ENCODE peak calls at places on chromosome 14, in four cellular contexts. Q, D, Y and U are unnamed samples.

GRCh38 chr14:24080888-24081738 is 9.8 kb downstream of the CPNE6 start:
- DNase-seq in D (peak), Q (no peak), Y (peak), U (peak)

GRCh38 chr14:93207468-93208308 is 632 bp downstream of the UBR7 start:
- DNase-seq in Y (no peak), Q (no peak), D (no peak), U (peak)

GRCh38 chr14:20428802-20429201 is 7.2 kb downstream of the KLHL33 start:
- DNase-seq in D (no peak), Y (no peak), Q (no peak), U (no peak)

GRCh38 chr14:91358654-91359210 is 58.9 kb downstream of the CCDC88C start:
- DNase-seq in D (peak), Q (no peak), Y (no peak), U (no peak)

GRCh38 chr14:80762829-80763228 is 178.7 kb downstream of the CEP128 start:
- DNase-seq in D (no peak), Y (no peak), Q (no peak), U (no peak)

GRCh38 chr14:92880851-92881250 is 42.1 kb upstream of the CHGA start:
- DNase-seq in Y (no peak), D (peak), Q (no peak), U (peak)

GRCh38 chr14:27243360-27243759 is 645.5 kb upstream of the NOVA1 start:
- DNase-seq in D (no peak), Q (no peak), Y (no peak), U (peak)

GRCh38 chr14:61452452-61452851 is 131.1 kb downstream of the PRKCH start:
- DNase-seq in D (no peak), Y (no peak), Q (peak), U (no peak)

GRCh38 chr14:31261859-31262739 is 54.5 kb upstream of the HECTD1 start:
- DNase-seq in Q (no peak), D (peak), Y (no peak), U (no peak)

GRCh38 chr14:101470266-101470665 is 91.0 kb upstream of the DIO3 start:
- DNase-seq in Q (no peak), D (no peak), Y (peak), U (no peak)

GRCh38 chr14:72633551-72633950 is 260.4 kb downstream of the DPF3 start:
- DNase-seq in D (no peak), Q (peak), Y (no peak), U (no peak)

GRCh38 chr14:96246535-96246839 is 9.5 kb upstream of the BDKRB1 start:
- DNase-seq in Q (no peak), Y (no peak), D (no peak), U (peak)

GRCh38 chr14:64878775-64879634 is 702 bp downstream of the SPTB start:
- DNase-seq in Y (peak), D (no peak), Q (peak), U (no peak)
- TF ChIP-seq CTCF in Y (no peak), D (no peak), Q (no peak), U (no peak)

DNA sequence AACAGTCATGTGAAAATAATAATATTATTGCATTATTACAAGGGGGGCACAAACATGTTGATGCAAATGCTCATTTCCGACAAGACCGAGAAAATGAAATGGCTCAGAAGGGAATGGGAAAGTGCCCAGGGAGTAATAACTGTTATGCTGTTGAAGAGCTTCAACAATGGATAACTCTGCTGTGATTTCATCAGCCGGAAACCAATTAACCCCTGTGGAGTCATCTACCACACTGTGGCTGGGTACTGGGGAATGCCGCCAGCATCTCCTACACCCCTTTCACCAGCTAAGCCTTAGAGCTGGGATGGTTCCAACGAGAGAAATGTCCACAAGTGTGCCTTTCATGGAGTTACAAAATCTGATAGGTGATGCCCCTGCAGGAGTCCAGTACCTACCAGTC is 509.4 kb upstream of the CCDC196 start:
- DNase-seq in Y (no peak), D (no peak), Q (no peak), U (no peak)
- H3K27ac ChIP-seq in Y (no peak), D (no peak), Q (no peak), U (no peak)

GRCh38 chr14:99476864-99477263 is 3.8 kb downstream of the SETD3 start:
- DNase-seq in Q (no peak), Y (no peak), D (no peak), U (no peak)

GRCh38 chr14:99472937-99473336 is 7.7 kb downstream of the SETD3 start:
- DNase-seq in D (no peak), Y (no peak), Q (no peak), U (no peak)

GRCh38 chr14:99478133-99478532 is 2.5 kb downstream of the SETD3 start:
- DNase-seq in D (no peak), Q (no peak), Y (no peak), U (no peak)

GRCh38 chr14:99475660-99476059 is 5.0 kb downstream of the SETD3 start:
- DNase-seq in Y (no peak), D (no peak), Q (no peak), U (no peak)

GRCh38 chr14:99475179-99475578 is 5.5 kb downstream of the SETD3 start:
- DNase-seq in Q (no peak), D (no peak), Y (no peak), U (no peak)
- TF ChIP-seq CTCF in Q (no peak), D (no peak), Y (peak), U (no peak)

GRCh38 chr14:69092840-69093422 is 60.0 kb downstream of the DCAF5 start:
- DNase-seq in Y (no peak), Q (no peak), D (no peak), U (no peak)

GRCh38 chr14:69093551-69094421 is 59.1 kb downstream of the DCAF5 start:
- DNase-seq in Y (no peak), D (no peak), Q (peak), U (no peak)

GRCh38 chr14:69090187-69090789 is 62.6 kb downstream of the DCAF5 start:
- DNase-seq in Y (no peak), Q (peak), D (no peak), U (peak)

GRCh38 chr14:69094481-69094880 is 58.4 kb downstream of the DCAF5 start:
- DNase-seq in Q (no peak), D (no peak), Y (no peak), U (no peak)

DNA sequence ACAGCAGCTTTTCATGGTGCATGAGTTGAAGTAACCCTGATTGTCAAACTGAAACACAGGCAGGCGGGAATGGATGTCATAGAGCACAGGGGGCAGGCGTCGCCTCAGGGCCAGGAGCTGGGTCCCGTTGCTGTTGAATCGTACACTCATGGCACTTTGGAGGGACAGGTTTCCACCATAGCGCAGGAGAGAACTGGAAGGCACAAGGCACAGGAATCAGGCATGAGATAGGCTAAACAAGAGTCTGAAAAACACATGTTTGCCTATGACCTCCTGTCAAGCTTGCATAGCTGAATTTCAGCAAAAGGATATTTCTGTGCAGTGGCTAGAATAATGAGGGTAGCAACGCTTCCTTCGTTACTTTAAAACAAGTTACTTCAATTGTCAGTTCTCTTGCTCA is 61.2 kb downstream of the DCAF5 start:
- DNase-seq in Q (peak), D (no peak), Y (no peak), U (no peak)
- H3K27ac ChIP-seq in Q (no peak), D (no peak), Y (no peak), U (no peak)

GRCh38 chr14:50364792-50365191 is 31.9 kb downstream of the CDKL1 start:
- DNase-seq in Q (no peak), D (no peak), Y (no peak), U (peak)
- TF ChIP-seq CTCF in Q (no peak), D (no peak), Y (no peak), U (no peak)

GRCh38 chr14:59305836-59306555 is 117.5 kb downstream of the DAAM1 start:
- DNase-seq in Y (no peak), D (no peak), Q (no peak), U (no peak)
- H3K27ac ChIP-seq in Y (no peak), D (no peak), Q (peak), U (no peak)

GRCh38 chr14:36289954-36290353 is 30.5 kb downstream of the MBIP start:
- DNase-seq in D (no peak), Q (no peak), Y (no peak), U (no peak)

GRCh38 chr14:36284971-36285595 is 35.4 kb downstream of the MBIP start:
- DNase-seq in Y (no peak), Q (no peak), D (no peak), U (no peak)

GRCh38 chr14:36293824-36294223 is 26.6 kb downstream of the MBIP start:
- DNase-seq in Q (no peak), Y (no peak), D (no peak), U (no peak)

DNA sequence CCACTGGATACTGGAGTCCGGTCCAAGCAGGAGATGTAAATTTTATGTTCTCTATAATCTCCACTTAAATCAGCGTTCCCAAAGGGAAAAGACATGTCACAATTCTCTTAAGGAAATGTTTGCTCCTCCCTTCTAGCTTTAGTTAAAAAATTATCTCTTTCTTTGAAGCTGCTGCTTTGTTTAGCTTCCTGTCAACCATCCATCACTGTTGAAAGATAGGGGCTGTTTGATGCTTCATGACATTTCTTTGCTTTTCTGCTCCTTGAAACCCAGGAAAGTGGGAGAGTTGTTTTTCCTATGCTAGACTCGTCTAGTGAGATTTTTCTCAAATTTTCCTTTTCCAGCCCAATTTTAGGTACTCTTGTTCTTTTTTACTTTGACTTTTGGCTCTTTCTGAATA is 31.9 kb downstream of the MBIP start:
- DNase-seq in Q (no peak), Y (no peak), D (no peak), U (no peak)
- TF ChIP-seq CTCF in Q (no peak), Y (no peak), D (no peak), U (no peak)

GRCh38 chr14:64213853-64214570 is 80.2 kb downstream of the ESR2 start:
- DNase-seq in D (no peak), Q (no peak), Y (no peak), U (no peak)

GRCh38 chr14:64210211-64210610 is 84.0 kb downstream of the ESR2 start:
- DNase-seq in Y (no peak), D (no peak), Q (no peak), U (no peak)

GRCh38 chr14:64212666-64213065 is 81.5 kb downstream of the ESR2 start:
- DNase-seq in Y (no peak), D (no peak), Q (no peak), U (no peak)

GRCh38 chr14:64215274-64215673 is 78.9 kb downstream of the ESR2 start:
- DNase-seq in Q (no peak), D (no peak), Y (no peak), U (no peak)

GRCh38 chr14:64213079-64213478 is 81.1 kb downstream of the ESR2 start:
- DNase-seq in D (no peak), Q (no peak), Y (no peak), U (no peak)
- H3K27ac ChIP-seq in D (no peak), Q (no peak), Y (peak), U (no peak)